ENCODE peak calls at places on chromosomes 3 and 15, in four cellular contexts. K is HepG2, Z is K562, B is GM12878. N is an unnamed sample.

GRCh38 chr3:47161983-47162694 is 1.8 kb downstream of the SETD2 start:
- DNase-seq in K (no peak), B (no peak), Z (no peak), N (no peak)

GRCh38 chr3:13211605-13212210 is 138.5 kb upstream of the IQSEC1 start:
- DNase-seq in Z (no peak), B (no peak), K (no peak), N (no peak)

GRCh38 chr15:24269166-24269571 is 406.4 kb upstream of the NPAP1 start:
- DNase-seq in Z (no peak), K (no peak), B (no peak), N (no peak)

GRCh38 chr15:36358094-36358961 is 221.1 kb upstream of the CDIN1 start:
- DNase-seq in Z (no peak), K (no peak), B (no peak), N (no peak)

GRCh38 chr3:23162939-23163338 is 40.2 kb upstream of the UBE2E2 start:
- DNase-seq in Z (no peak), B (peak; percentile 64), K (no peak), N (no peak)

GRCh38 chr3:50202353-50203112 is 2.5 kb upstream of the SLC38A3 start:
- DNase-seq in Z (no peak), B (no peak), K (no peak), N (no peak)

GRCh38 chr3:46096336-46096735 is 69.1 kb upstream of the XCR1 start:
- DNase-seq in Z (no peak), K (no peak), B (no peak), N (no peak)

GRCh38 chr3:49839193-49839809 is 17.1 kb downstream of the TRAIP start:
- DNase-seq in B (peak; percentile 23), Z (peak; percentile 53), K (peak; percentile 63), N (peak; percentile 74)

GRCh38 chr15:39874890-39875549 is 45.0 kb downstream of the GPR176 start:
- DNase-seq in B (no peak), K (peak; percentile 17), Z (no peak), N (peak; percentile 40)

GRCh38 chr15:43912991-43913927 is 86.5 kb downstream of the WDR76 start:
- DNase-seq in K (peak; percentile 46), Z (no peak), B (no peak), N (no peak)

GRCh38 chr3:175983369-175983768 is 1124.2 kb downstream of the NAALADL2 start:
- DNase-seq in K (no peak), B (no peak), Z (no peak), N (no peak)

GRCh38 chr15:81786776-81787175 is 259.0 kb downstream of the MEX3B start:
- DNase-seq in B (no peak), K (no peak), Z (no peak), N (no peak)

GRCh38 chr3:71800023-71800422 is 15.1 kb upstream of the PROK2 start:
- DNase-seq in Z (no peak), B (no peak), K (no peak), N (no peak)

GRCh38 chr3:144032531-144033234 is 61.1 kb downstream of the DIPK2A start:
- DNase-seq in K (no peak), B (peak; percentile 21), Z (no peak), N (no peak)

GRCh38 chr3:76065975-76066374 is 280.6 kb upstream of the ZNF717 start:
- DNase-seq in B (no peak), Z (no peak), K (no peak), N (no peak)

GRCh38 chr3:45170071-45170470 is 23.9 kb upstream of the CDCP1 start:
- DNase-seq in B (no peak), Z (no peak), K (no peak), N (no peak)

GRCh38 chr3:60931452-60931851 is 319.8 kb downstream of the FHIT start:
- DNase-seq in K (no peak), Z (no peak), B (no peak), N (no peak)

GRCh38 chr15:43763819-43764446 is 12.8 kb downstream of the ELL3 start:
- DNase-seq in B (no peak), Z (no peak), K (no peak), N (peak; percentile 53)

GRCh38 chr15:89227425-89227824 is 6.0 kb upstream of the RLBP1 start:
- DNase-seq in Z (no peak), B (no peak), K (no peak), N (no peak)

GRCh38 chr15:68218331-68218730 is 11.2 kb downstream of the CLN6 start:
- DNase-seq in K (no peak), Z (no peak), B (no peak), N (no peak)

GRCh38 chr15:63513728-63514127 is 9.3 kb downstream of the USP3 start:
- DNase-seq in B (no peak), K (no peak), Z (no peak), N (no peak)

GRCh38 chr3:32110233-32110760 is 3.9 kb downstream of the GPD1L start:
- DNase-seq in Z (no peak), K (no peak), B (no peak), N (no peak)

GRCh38 chr15:101501703-101502373 is 12.3 kb upstream of the PCSK6 start:
- DNase-seq in B (no peak), K (peak; percentile 66), Z (peak; percentile 52), N (peak; percentile 84)

GRCh38 chr3:131224886-131225550 is 156.6 kb upstream of the NUDT16 start:
- DNase-seq in B (no peak), Z (no peak), K (no peak), N (no peak)

GRCh38 chr15:62392411-62392810 is 227.3 kb upstream of the C2CD4B start:
- DNase-seq in K (peak; percentile 75), Z (no peak), B (no peak), N (no peak)

GRCh38 chr3:95272791-95273190 is 1209.9 kb downstream of the NSUN3 start:
- DNase-seq in K (no peak), B (no peak), Z (no peak), N (no peak)

GRCh38 chr3:184171562-184171961 is 3.1 kb upstream of the AP2M1 start:
- DNase-seq in B (no peak), K (no peak), Z (peak; percentile 71), N (no peak)

GRCh38 chr15:51110171-51110570 is 15.5 kb upstream of the TNFAIP8L3 start:
- DNase-seq in B (no peak), Z (no peak), K (no peak), N (no peak)

GRCh38 chr3:116444819-116445290 is 432 bp downstream of the LSAMP start:
- DNase-seq in Z (no peak), K (no peak), B (no peak), N (peak; percentile 59)

GRCh38 chr3:160544837-160545236 is 20.5 kb downstream of the KPNA4 start:
- DNase-seq in K (no peak), Z (no peak), B (no peak), N (no peak)

GRCh38 chr15:34734303-34734702 is 20.5 kb downstream of the GJD2 start:
- DNase-seq in B (no peak), Z (no peak), K (no peak), N (no peak)
- TF ChIP-seq REST in B (no peak), Z (no peak), K (peak; percentile 63), N (peak; percentile 56)

DNA sequence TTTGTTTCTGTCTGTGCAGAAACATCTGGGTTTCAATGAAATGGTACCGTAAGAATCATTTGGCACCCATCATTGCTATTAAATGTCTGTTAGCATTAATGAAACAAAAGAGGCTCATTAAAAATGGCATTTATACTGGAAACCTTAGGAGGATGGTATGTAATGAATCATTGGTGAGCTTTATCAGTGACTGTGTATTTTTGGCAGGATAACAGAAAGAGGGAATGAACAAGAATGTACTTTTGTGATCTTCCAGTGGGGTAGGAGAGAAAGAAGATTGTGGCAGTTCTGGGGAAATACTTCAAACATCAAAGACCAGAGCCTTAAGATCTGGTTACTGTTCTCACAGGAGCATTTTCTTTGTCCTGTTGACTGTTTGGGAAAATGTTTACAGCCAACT is 4.7 kb upstream of the DCBLD2 start:
- DNase-seq in B (no peak), K (no peak), Z (no peak), N (no peak)
- H3K9ac ChIP-seq in B (no peak overlapping the region), K (no peak overlapping the region), Z (no peak overlapping the region), N (peak overlapping the region; percentile 61)

DNA sequence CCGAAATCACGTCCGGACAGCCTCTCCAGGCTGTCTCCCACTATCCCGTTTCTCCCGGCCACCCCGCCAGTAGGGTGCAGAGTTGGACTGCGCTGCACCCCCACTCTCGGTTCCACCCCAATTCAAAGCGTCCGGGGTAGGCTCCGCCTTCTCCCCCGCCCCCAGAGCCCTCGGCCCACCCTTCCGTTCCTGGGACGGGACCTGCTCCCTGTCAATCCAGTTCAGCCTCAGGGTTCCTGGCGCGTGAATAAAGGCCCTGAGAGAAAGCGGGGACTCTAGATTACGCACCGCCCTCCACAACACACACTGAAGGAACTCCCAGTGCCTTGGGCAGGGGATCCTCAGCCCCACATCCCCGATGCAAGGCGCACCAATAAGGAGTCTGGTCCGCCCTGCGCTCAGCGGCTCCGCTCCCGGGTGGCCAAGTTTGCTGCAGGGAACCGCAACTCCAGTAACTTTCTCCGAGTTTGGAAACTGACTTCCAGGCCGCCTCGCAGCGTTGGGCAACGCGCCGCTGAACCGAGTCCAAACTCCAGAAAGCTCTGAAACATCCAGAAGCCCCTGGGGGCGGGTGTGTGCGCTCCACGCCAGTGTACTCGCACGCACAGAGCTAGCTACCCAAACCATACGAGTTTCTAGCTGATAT is 1.9 kb downstream of the ADAMTS9 start:
- DNase-seq in K (peak; percentile 13), Z (peak; percentile 32), B (no peak), N (peak; percentile 84)
- TF ChIP-seq SMC3 in K (no peak), Z (no peak), B (no peak), N (peak; percentile 48)

GRCh38 chr3:24495334-24495994 is 814 bp upstream of the THRB start:
- DNase-seq in B (no peak), K (peak; percentile 56), Z (peak; percentile 71), N (peak; percentile 63)
- TF ChIP-seq REST in B (no peak), K (no peak), Z (no peak), N (no peak)

DNA sequence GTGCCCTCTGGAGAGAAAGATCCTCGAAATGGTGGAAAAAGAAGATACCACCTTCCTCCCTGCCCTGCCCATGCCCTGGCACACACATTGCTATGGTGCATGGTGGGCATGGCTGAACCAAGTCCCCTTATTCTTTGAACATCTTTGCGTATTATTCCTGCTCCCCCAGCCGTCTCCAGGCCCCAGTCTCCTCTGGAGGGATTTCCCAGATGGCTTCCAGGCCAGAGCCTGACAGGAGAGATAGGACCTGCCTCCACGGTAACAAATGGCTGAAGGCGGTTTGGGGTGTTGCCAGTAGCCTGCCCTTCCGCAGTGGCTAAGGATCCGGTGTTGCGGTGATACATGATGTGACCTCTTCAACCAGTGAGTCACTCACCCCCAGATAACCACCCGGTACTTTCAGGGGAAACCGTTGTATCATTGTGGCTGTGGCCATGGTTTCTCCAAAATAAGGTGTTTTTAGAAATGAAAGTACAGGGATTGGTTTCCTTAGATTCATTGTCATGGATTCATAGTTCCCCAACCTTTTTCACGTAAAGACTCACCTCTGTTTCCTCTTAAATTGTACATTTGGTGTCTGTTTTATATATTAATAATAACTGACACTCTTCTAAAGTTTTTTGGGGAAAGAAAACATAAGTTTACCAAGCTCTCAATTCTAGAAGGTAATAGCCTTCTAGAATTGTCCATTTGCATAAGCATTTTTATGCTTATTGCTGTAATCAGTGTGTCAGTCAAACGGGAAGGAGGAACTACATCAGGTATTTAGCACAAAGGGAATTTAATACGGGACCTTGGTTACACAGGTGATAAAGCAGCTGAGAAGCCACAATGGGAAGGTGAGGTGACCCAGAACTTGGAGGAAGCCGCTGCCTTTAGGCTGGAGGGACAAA is 25.9 kb downstream of the SMAD3 start:
- DNase-seq in Z (peak; percentile 86), K (no peak), B (peak; percentile 80), N (peak; percentile 81)
- H3K9ac ChIP-seq in Z (peak overlapping the region; percentile 69), K (no peak overlapping the region), B (peak overlapping the region; percentile 39), N (peak overlapping the region; percentile 71)